ENCODE peak calls at places on chromosomes 6 and 20, in six cellular contexts. B is activated gamma-delta T cell treated with anti-CD3 and anti-CD28 coated beads, Interleukin-2, amount 50 U/mL, for 16 hours; G is sigmoid colon; T is CD8-positive, alpha-beta T cell; L is NCI-H446 treated with DMSO at 0.1 percent for 48 hours; E is Caki2. Q is an unnamed sample.

GRCh38 chr6:144131248-144131709 is 19.0 kb upstream of the STX11 start:
- DNase-seq in B (no peak), G (no peak), T (no peak), L (no peak), E (no peak), Q (no peak)

GRCh38 chr20:37764333-37764935 is 70.6 kb downstream of the CTNNBL1 start:
- DNase-seq in B (no peak), G (no peak), T (no peak), L (no peak), E (no peak), Q (no peak)

GRCh38 chr6:140183881-140184280 is 809.4 kb upstream of the CITED2 start:
- DNase-seq in B (no peak), G (no peak), T (no peak), L (no peak), E (no peak), Q (no peak)

GRCh38 chr20:38198238-38198861 is 33.3 kb upstream of the TGM2 start:
- DNase-seq in B (no peak), G (peak; percentile 50), T (no peak), L (no peak), E (no peak), Q (no peak)

GRCh38 chr20:10919549-10920140 is 245.8 kb upstream of the JAG1 start:
- DNase-seq in B (no peak), G (peak; percentile 64), T (no peak), L (no peak), E (peak; percentile 12), Q (no peak)

GRCh38 chr20:57374931-57375651 is 16.1 kb upstream of the RBM38 start:
- DNase-seq in B (no peak), G (peak; percentile 70), T (no peak), L (no peak), E (no peak), Q (no peak)

GRCh38 chr6:121187200-121187832 is 147.0 kb downstream of the TBC1D32 start:
- DNase-seq in B (no peak), G (no peak), T (no peak), L (no peak), E (no peak), Q (no peak)

GRCh38 chr6:56913276-56914138 is 41.4 kb upstream of the BEND6 start:
- DNase-seq in B (no peak), G (no peak), T (no peak), L (peak; percentile 96), E (no peak), Q (no peak)

GRCh38 chr20:6051505-6051904 is 2.4 kb downstream of the LRRN4 start:
- DNase-seq in B (no peak), G (no peak), T (no peak), L (no peak), E (peak; percentile 81), Q (no peak)